ENCODE peak calls at places on chromosomes 4 and X, in ten cellular contexts. M, B, O, I, T, V, X, W, Y and L are unnamed samples.

GRCh38 chr4:185987976-185988627 is 80.9 kb upstream of the TLR3 start:
- DNase-seq in M (no peak), B (no peak), O (no peak), I (no peak), T (no peak), V (no peak), X (no peak), W (no peak), Y (no peak), L (no peak)

GRCh38 chrX:114976321-114976720 is 41.1 kb downstream of the IL13RA2 start:
- DNase-seq in M (peak), B (peak), O (no peak), I (no peak), T (no peak), V (no peak), X (no peak), W (no peak), Y (no peak), L (no peak)

GRCh38 chrX:24870143-24870542 is 145.6 kb downstream of the ARX start:
- DNase-seq in M (peak), B (peak), O (no peak), I (no peak), T (peak), V (no peak), X (no peak), W (no peak), Y (no peak), L (no peak)

GRCh38 chr4:177809786-177810185 is 367.5 kb upstream of the AGA start:
- DNase-seq in M (no peak), B (no peak), O (no peak), I (no peak), T (no peak), V (no peak), X (no peak), W (no peak), Y (no peak), L (no peak)

GRCh38 chr4:42995343-42995944 is 102.9 kb downstream of the GRXCR1 start:
- DNase-seq in M (peak), B (peak), O (peak), I (peak), T (peak), V (no peak), X (peak), W (no peak), Y (peak), L (peak)

GRCh38 chrX:104307341-104307740 is 52.6 kb upstream of the ESX1 start:
- DNase-seq in M (peak), B (no peak), O (no peak), I (no peak), T (no peak), V (no peak), X (no peak), W (no peak), Y (no peak), L (no peak)

GRCh38 chr4:113116414-113117345 is 67.2 kb downstream of the ANK2 start:
- DNase-seq in M (no peak), B (no peak), O (no peak), I (no peak), T (no peak), V (no peak), X (no peak), W (no peak), Y (no peak), L (no peak)

GRCh38 chr4:32775049-32775448 is 2054.9 kb downstream of the PCDH7 start:
- DNase-seq in M (peak), B (no peak), O (no peak), I (no peak), T (peak), V (no peak), X (peak), W (peak), Y (peak), L (no peak)

GRCh38 chr4:62455871-62456270 is 1255.7 kb downstream of the ADGRL3 start:
- DNase-seq in M (no peak), B (no peak), O (no peak), I (no peak), T (no peak), V (no peak), X (no peak), W (no peak), Y (no peak), L (no peak)

DNA sequence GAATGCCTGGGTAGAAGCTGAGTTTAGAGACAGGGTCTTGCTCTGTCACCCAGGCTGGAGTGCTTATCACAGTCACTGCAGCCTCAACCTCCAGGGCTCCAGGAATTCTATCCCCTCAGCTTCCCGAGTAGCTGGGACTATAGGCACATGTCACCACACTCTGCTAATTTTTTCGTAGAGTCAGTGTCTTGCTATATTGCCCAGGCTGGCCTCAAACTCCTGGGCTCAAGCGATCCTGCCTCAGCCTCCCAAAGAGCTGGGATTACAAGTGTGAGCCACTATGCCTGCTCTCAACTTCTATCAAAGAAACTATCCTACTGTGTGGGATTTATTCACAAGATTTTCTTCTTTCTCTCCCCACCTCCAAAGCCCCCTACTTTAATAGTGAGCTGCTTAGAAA is 15.7 kb downstream of the MAPK10 start:
- DNase-seq in M (no peak), B (no peak), O (no peak), I (no peak), T (no peak), V (no peak), X (no peak), W (no peak), Y (no peak), L (no peak)
- H3K4me3 ChIP-seq in M (no peak), B (no peak), O (no peak), I (no peak), T (no peak), V (no peak), X (no peak), W (no peak), Y (no peak), L (no peak)

GRCh38 chrX:109485470-109486340 is 3.8 kb upstream of the GUCY2F start:
- DNase-seq in M (peak), B (peak), O (peak), I (peak), T (peak), V (no peak), X (peak), W (peak), Y (peak), L (no peak)
- TF ChIP-seq CTCF in M (peak), B (peak), O (peak), I (peak), T (peak), V (peak), X (peak), W (peak), Y (peak), L (peak)

GRCh38 chrX:626745-627509 is 3.7 kb upstream of the SHOX start:
- DNase-seq in M (no peak), B (no peak), O (no peak), I (no peak), T (no peak), V (no peak), X (no peak), W (no peak), Y (peak), L (no peak)
- H3K4me3 ChIP-seq in M (no peak), B (no peak), O (no peak), I (no peak), T (no peak), V (no peak), X (no peak), W (no peak), Y (no peak), L (peak)

GRCh38 chrX:150683536-150684146 is 9.6 kb upstream of the MTMR1 start:
- DNase-seq in M (peak), B (peak), O (peak), I (no peak), T (no peak), V (no peak), X (peak), W (peak), Y (peak), L (peak)
- TF ChIP-seq CTCF in M (peak), B (peak), O (peak), I (peak), T (peak), V (peak), X (peak), W (peak), Y (peak), L (peak)

DNA sequence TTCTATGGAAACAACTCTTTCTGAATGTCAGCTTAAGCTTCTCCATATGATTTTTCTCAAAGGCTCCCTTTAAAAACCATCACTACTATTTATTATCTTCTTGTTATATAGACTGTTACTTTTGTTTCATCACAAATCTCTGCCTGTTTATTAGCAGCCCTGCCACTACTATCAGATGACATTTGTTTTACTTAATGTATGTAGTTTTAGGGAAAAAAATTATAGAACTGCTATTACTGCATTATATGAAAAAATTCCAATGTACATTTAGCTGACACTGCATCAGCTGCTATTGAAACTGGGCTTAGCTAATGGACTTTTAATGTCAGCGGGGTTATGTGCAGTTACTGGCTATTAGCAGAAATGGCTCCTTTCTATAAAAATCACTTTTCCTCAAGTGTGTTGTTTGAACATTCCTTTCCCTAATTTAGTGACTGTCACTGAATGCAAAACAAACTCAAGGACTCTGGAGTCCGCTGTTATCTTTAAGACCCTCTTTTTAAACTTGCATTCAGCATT is 10.7 kb downstream of the UNC5C start:
- DNase-seq in M (no peak), B (no peak), O (no peak), I (no peak), T (no peak), V (no peak), X (no peak), W (no peak), Y (no peak), L (no peak)
- H3K4me3 ChIP-seq in M (no peak), B (no peak), O (no peak), I (no peak), T (no peak), V (no peak), X (peak), W (no peak), Y (no peak), L (no peak)